ENCODE peak calls at places on chromosomes 12 and 14, in six cellular contexts. Z is fibroblast of mammary gland, I is mammary epithelial cell, M is nephron progenitor cell, K is AG09309, C is AG10803. R is an unnamed sample.

GRCh38 chr14:71758198-71758955 is 173.9 kb upstream of the RGS6 start:
- DNase-seq in Z (no peak), I (no peak), C (no peak), K (no peak), M (no peak), R (no peak)

GRCh38 chr12:9711664-9712063 is 21.2 kb downstream of the CLECL1 start:
- DNase-seq in I (no peak), Z (no peak), C (peak), M (no peak), K (no peak), R (no peak)

GRCh38 chr12:72010365-72010764 is 71.7 kb downstream of the TPH2 start:
- DNase-seq in K (no peak), I (no peak), Z (no peak), C (peak), M (no peak), R (no peak)

GRCh38 chr14:66624319-66624937 is 116.5 kb downstream of the GPHN start:
- DNase-seq in C (peak), K (peak), Z (peak), M (peak), I (peak), R (peak)

GRCh38 chr12:90124914-90125313 is 416.3 kb upstream of the ATP2B1 start:
- DNase-seq in M (no peak), K (no peak), Z (no peak), I (no peak), C (no peak), R (no peak)

GRCh38 chr12:2291182-2291832 is 238.5 kb downstream of the CACNA1C start:
- DNase-seq in M (peak), C (no peak), K (no peak), I (peak), Z (peak), R (no peak)

GRCh38 chr12:24175281-24175680 is 225.8 kb upstream of the SOX5 start:
- DNase-seq in I (no peak), C (no peak), M (no peak), Z (no peak), K (no peak), R (no peak)

GRCh38 chr12:55515696-55516095 is 23.5 kb downstream of the OR6C68 start:
- DNase-seq in Z (no peak), M (no peak), I (no peak), K (no peak), C (no peak), R (no peak)

GRCh38 chr12:49461221-49461620 is 77.6 kb upstream of the KCNH3 start:
- DNase-seq in Z (no peak), I (no peak), C (no peak), K (no peak), M (no peak), R (no peak)

GRCh38 chr14:64646103-64646502 is 58.1 kb upstream of the PLEKHG3 start:
- DNase-seq in I (no peak), K (no peak), C (peak), M (no peak), Z (peak), R (peak)

GRCh38 chr14:89262041-89262440 is 155.0 kb downstream of the FOXN3 start:
- DNase-seq in K (no peak), C (no peak), Z (no peak), M (no peak), I (no peak), R (no peak)

GRCh38 chr12:77833329-77833728 is 2.6 kb downstream of the NAV3 start:
- DNase-seq in K (no peak), Z (no peak), C (no peak), I (no peak), M (no peak), R (no peak)

GRCh38 chr14:86462193-86462592 is 932.2 kb downstream of the FLRT2 start:
- DNase-seq in M (no peak), I (peak), K (no peak), Z (peak), C (peak), R (peak)

GRCh38 chr12:65800928-65801327 is 23.4 kb upstream of the HMGA2 start:
- DNase-seq in Z (peak), C (peak), K (peak), M (no peak), I (no peak), R (peak)

DNA sequence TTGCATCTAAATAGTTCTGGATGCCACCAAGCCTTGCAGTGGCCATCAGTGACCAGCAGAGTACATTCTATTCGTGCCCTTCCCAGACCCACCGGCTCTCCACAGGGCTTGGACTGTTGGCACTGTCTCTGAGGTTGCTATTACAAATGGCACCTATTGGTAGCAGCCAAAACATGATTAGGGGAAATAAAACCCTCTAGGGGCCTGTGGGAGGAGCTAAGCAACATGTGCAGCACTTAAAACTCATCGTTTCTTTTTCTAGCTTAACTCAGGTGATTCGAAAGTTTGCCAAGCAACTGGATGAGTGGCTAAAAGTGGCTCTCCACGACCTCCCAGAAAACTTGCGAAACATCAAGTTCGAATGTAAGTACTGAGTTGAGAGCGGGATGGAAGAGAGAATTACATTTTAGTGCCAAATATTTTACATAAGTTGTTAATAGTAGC is 65.4 kb upstream of the RIC8B start:
- DNase-seq in Z (no peak), C (no peak), I (no peak), M (no peak), K (no peak), R (no peak)
- TF ChIP-seq CTCF in Z (no peak), C (peak), I (no peak), M (no peak), K (no peak), R (no peak)

GRCh38 chr12:111558107-111558376 is 41.1 kb downstream of the ATXN2 start:
- DNase-seq in K (no peak), Z (no peak), C (no peak), I (no peak), M (no peak), R (peak)
- TF ChIP-seq CTCF in K (no peak), Z (no peak), C (no peak), I (no peak), M (no peak), R (no peak)

DNA sequence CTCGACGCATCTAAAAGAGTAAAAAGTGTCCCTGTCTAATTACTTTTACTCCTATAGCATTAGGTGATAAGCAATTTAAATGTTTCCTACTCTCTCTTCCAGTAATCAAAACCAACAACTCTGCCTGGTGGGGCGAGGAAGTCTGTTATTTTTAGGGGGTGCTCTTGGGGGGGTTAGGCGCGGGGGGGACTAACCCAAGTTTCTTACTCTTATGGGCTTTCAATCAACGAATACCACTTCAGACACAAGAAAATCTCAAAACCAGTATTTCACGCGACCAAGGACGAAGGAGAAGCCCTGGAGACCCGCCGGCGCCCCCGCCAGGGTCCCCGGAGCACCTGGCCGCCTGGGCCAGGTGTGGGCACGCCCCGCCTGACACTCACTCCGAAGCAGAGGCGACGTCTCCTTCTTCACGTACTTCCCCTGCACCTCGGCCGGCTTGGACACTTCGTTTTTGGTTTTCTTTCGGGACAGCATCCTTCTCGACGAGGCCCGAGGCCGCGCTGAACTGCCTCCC is 557 bp downstream of the SAV1 start:
- DNase-seq in M (no peak), K (no peak), Z (no peak), I (peak), C (no peak), R (no peak)
- TF ChIP-seq CTCF in M (no peak), K (no peak), Z (no peak), I (no peak), C (no peak), R (no peak)

GRCh38 chr12:109714913-109715244 is 1.3 kb downstream of the FAM222A start:
- DNase-seq in Z (no peak), C (no peak), M (no peak), K (no peak), I (no peak), R (no peak)

GRCh38 chr12:109715310-109716091 is 1.9 kb downstream of the FAM222A start:
- DNase-seq in M (peak), Z (no peak), I (no peak), C (no peak), K (no peak), R (no peak)

GRCh38 chr12:109713187-109713984 is at the start of gene FAM222A:
- DNase-seq in C (peak), K (peak), I (peak), Z (peak), M (peak), R (peak)

GRCh38 chr12:109716092-109716479 is 2.5 kb downstream of the FAM222A start:
- DNase-seq in Z (no peak), K (no peak), I (no peak), C (no peak), M (no peak), R (no peak)

DNA sequence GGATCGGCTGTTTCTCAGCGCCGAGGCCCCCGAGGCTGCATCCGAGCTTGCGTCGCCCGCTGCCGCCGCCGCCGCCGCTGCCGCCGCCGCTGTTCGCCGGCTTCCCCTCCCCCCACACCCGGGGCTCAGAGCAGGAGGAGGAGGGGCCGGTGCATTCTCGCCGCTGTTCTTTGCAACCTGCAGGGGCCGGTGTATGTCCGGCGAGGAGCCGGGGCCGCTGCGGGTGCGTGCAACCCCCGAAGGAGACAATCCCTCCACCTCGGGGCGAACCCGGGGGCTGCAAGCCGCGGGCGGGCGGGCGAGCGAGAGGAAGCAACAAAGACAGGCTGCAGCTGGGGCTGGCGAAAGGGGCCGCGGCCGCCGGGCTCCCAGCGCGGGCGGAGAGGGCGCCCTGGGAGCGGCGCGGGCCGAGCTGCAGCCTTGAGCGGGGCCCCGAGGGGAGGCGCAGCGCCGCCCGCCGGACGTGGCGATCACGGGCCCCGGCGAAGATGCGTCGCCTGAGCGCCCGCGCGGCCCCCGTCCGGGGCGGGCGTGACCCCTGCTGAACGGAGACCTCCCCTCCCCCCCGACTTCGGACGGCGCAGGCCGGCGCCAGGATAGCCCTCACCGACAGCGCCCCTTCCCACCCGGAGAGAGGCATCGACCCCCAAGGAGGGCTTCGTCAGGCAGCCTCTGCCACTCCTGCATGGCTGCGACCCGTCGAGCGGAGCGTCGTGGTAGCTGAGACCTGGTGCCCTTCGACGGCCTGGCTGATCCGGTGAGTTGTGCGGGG is 702 bp downstream of the FAM222A start:
- DNase-seq in M (peak), C (peak), I (peak), K (no peak), Z (no peak), R (peak)
- TF ChIP-seq CTCF in M (no peak), C (no peak), I (no peak), K (peak), Z (no peak), R (no peak)

DNA sequence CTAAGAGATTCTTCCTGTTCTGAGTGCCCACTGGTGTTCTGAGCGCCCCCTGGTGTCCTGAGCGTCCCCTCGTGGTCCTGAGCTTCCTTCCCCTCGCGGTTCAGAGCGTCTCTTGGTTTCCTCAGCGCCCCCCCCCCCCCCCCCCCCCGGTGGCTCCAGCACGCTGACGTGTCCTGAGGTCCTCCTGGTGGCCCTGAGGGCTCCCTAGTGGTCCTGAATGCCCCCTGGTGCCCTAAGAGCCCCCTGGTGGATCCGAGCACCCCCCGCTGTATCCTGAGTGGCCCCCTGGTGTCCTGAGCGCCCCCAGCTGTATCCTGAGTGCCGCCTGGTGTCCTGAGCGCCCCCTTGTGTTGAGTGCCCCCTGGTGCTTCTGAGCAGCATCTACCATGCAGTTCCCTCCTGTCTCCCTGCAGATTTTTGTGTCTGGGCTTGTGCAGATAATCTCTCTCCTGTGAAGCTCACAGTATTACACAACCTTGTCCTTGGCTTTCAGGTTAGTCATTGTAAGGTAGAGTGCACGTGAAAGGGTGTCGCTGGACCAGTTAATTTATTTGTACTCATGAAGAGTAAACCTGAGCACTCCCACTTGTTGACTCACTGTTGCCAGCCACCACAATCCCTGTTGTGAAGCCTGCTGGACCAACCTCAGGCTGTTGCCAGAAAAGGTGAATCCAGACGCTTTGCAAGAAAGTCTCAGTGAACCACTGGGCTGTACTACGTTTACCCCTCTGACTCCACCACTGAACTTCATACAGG is 1168.4 kb downstream of the TMEM121 start:
- DNase-seq in K (no peak), M (no peak), C (no peak), Z (no peak), I (peak), R (no peak)
- TF ChIP-seq CTCF in K (no peak), M (no peak), C (no peak), Z (no peak), I (no peak), R (no peak)

DNA sequence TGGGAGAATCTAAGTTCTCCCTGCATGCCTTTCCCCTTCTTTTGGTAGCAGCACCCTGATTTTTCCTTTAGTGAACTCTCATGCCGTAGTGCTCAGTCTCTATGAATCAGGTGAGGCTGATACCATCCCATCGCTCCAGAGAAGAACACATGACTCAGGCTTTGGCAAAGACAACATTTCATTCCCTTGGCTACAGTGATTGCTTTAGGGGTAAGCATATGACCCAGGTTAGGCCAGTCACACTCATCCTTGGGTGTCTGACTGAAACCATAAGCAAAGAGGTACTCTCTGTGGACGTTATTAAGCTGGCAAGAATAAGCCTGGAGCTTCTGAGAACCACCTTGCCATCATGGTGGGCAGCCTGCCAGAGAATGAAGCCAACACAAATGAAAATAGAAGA is 141.8 kb downstream of the MYRFL start:
- DNase-seq in C (no peak), I (peak), Z (peak), M (no peak), K (no peak), R (peak)
- TF ChIP-seq CTCF in C (no peak), I (no peak), Z (no peak), M (no peak), K (no peak), R (no peak)

GRCh38 chr12:57276935-57277563 is 26.1 kb upstream of the STAC3 start:
- DNase-seq in Z (peak), M (no peak), K (no peak), I (peak), C (peak), R (peak)
- TF ChIP-seq CTCF in Z (peak), M (no peak), K (peak), I (peak), C (peak), R (peak)

GRCh38 chr12:50720085-50720484 is 43.8 kb upstream of the ATF1 start:
- DNase-seq in K (no peak), I (no peak), M (no peak), Z (peak), C (peak), R (peak)
- TF ChIP-seq CTCF in K (peak), I (no peak), M (no peak), Z (no peak), C (peak), R (no peak)

R was measured in fibroblast of the aortic adventitia.